ENCODE peak calls at places on chromosome 19, in seven cellular contexts. C is T1000; Z is HFF-Myc; H is fibroblast of pulmonary artery; B is GOT3; L is CD8-positive, alpha-beta T cell; Y is NCI-H1105. D is an unnamed sample.

GRCh38 chr19:3821857-3822364 is 35.7 kb upstream of the MATK start:
- DNase-seq in Y (no peak), L (peak), H (peak), B (no peak), C (no peak), Z (no peak), D (peak)

GRCh38 chr19:32354345-32354744 is 8.9 kb downstream of the ZNF507 start:
- DNase-seq in H (no peak), Y (no peak), B (no peak), Z (no peak), C (no peak), L (no peak), D (no peak)

GRCh38 chr19:4977299-4978174 is 8.6 kb downstream of the KDM4B start:
- DNase-seq in L (no peak), Z (peak), B (no peak), C (peak), H (peak), Y (peak), D (no peak)

GRCh38 chr19:48454150-48454730 is 1.1 kb upstream of the KCNJ14 start:
- DNase-seq in H (no peak), B (no peak), Y (no peak), C (no peak), L (no peak), Z (no peak), D (no peak)

GRCh38 chr19:45528744-45529453 is 21.6 kb downstream of the VASP start:
- DNase-seq in B (no peak), C (no peak), L (peak), Y (peak), H (no peak), Z (no peak), D (peak)

GRCh38 chr19:16197188-16197621 is 506 bp upstream of the AP1M1 start:
- DNase-seq in Y (no peak), L (no peak), C (peak), Z (no peak), H (peak), B (peak), D (no peak)

GRCh38 chr19:45766293-45766918 is 2.6 kb downstream of the SIX5 start:
- DNase-seq in B (no peak), C (no peak), H (no peak), L (no peak), Z (no peak), Y (no peak), D (no peak)

GRCh38 chr19:10238172-10238783 is 7.1 kb upstream of the S1PR2 start:
- DNase-seq in L (no peak), C (no peak), B (no peak), H (peak), Y (no peak), Z (no peak), D (no peak)

GRCh38 chr19:8117991-8118390 is 31.4 kb downstream of the FBN3 start:
- DNase-seq in B (no peak), Z (no peak), Y (no peak), H (no peak), L (no peak), C (no peak), D (no peak)

GRCh38 chr19:31332096-31332495 is 17.1 kb downstream of the TSHZ3 start:
- DNase-seq in B (no peak), H (no peak), Z (no peak), C (no peak), L (no peak), Y (no peak), D (no peak)

GRCh38 chr19:22427587-22428298 is 5.6 kb upstream of the ZNF98 start:
- DNase-seq in B (no peak), Z (no peak), L (no peak), Y (peak), H (no peak), C (no peak), D (no peak)

GRCh38 chr19:40191836-40192646 is 815 bp downstream of the MAP3K10 start:
- DNase-seq in C (no peak), H (peak), L (no peak), Y (no peak), B (no peak), Z (no peak), D (peak)

GRCh38 chr19:46729696-46730095 is 12.8 kb upstream of the PRKD2 start:
- DNase-seq in L (no peak), H (no peak), Y (no peak), Z (no peak), C (no peak), B (no peak), D (no peak)

GRCh38 chr19:49149652-49150105 is 5.5 kb downstream of the HRC start:
- DNase-seq in B (peak), H (peak), Z (no peak), C (peak), Y (peak), L (no peak), D (peak)

GRCh38 chr19:7869910-7870511 is 4.2 kb downstream of the PRR36 start:
- DNase-seq in B (no peak), Z (no peak), Y (peak), L (peak), H (peak), C (peak), D (peak)

GRCh38 chr19:51688665-51689571 is 4.2 kb upstream of the SPACA6 start:
- DNase-seq in L (no peak), C (peak), H (peak), B (peak), Z (peak), Y (peak), D (peak)

GRCh38 chr19:35024095-35024494 is 6.2 kb upstream of the SCN1B start:
- DNase-seq in H (no peak), Z (no peak), L (no peak), B (no peak), Y (no peak), C (no peak), D (no peak)

GRCh38 chr19:15479391-15480345 is at the start of gene PGLYRP2:
- DNase-seq in Z (no peak), Y (no peak), B (no peak), C (no peak), L (peak), H (peak), D (no peak)

GRCh38 chr19:46269085-46269484 is 27.8 kb upstream of the HIF3A start:
- DNase-seq in L (no peak), H (no peak), Z (no peak), B (no peak), Y (no peak), C (no peak), D (no peak)

GRCh38 chr19:47389150-47389556 is 30.2 kb downstream of the MEIS3 start:
- DNase-seq in L (no peak), Y (no peak), Z (no peak), C (no peak), H (peak), B (no peak), D (no peak)

D was measured in neural progenitor cell.